ENCODE peak calls at places on chromosomes 7 and 10, in four cellular contexts. X, P, T and H are unnamed samples.

GRCh38 chr10:21849624-21850023 is 153.9 kb downstream of the DNAJC1 start:
- DNase-seq in X (no peak), T (no peak), P (no peak), H (no peak)

GRCh38 chr10:71767420-71768035 is 5.8 kb downstream of the VSIR start:
- DNase-seq in X (no peak), T (peak; percentile 87), P (no peak), H (peak; percentile 66)

GRCh38 chr7:27123477-27124053 is 7.0 kb downstream of the HOXA4 start:
- DNase-seq in P (no peak), T (no peak), X (no peak), H (no peak)

GRCh38 chr7:27154901-27155815 is 1.3 kb downstream of the HOXA7 start:
- DNase-seq in X (no peak), P (no peak), T (no peak), H (peak; percentile 60)

GRCh38 chr7:45713669-45714520 is 139.7 kb downstream of the ADCY1 start:
- DNase-seq in T (peak; percentile 5), X (no peak), P (no peak), H (no peak)

GRCh38 chr7:139603896-139604295 is 80.4 kb downstream of the CLEC2L start:
- DNase-seq in P (no peak), X (no peak), T (peak; percentile 59), H (no peak)

GRCh38 chr10:77111611-77112550 is 525.7 kb downstream of the KCNMA1 start:
- DNase-seq in P (peak; percentile 62), T (no peak), X (no peak), H (peak; percentile 30)

GRCh38 chr10:123838596-123839310 is 52.9 kb downstream of the CPXM2 start:
- DNase-seq in X (no peak), P (no peak), T (no peak), H (no peak)

GRCh38 chr7:106901870-106902441 is 36.9 kb downstream of the PIK3CG start:
- DNase-seq in T (no peak), P (no peak), X (no peak), H (no peak)

GRCh38 chr10:99913831-99914235 is 95.9 kb downstream of the DNMBP start:
- DNase-seq in T (no peak), P (peak; percentile 91), X (no peak), H (no peak)

GRCh38 chr10:126690534-126690933 is 20.0 kb upstream of the C10orf90 start:
- DNase-seq in X (no peak), T (no peak), P (no peak), H (no peak)

GRCh38 chr7:95435422-95435780 is 573 bp upstream of the PON2 start:
- DNase-seq in P (no peak), T (no peak), X (no peak), H (no peak)

GRCh38 chr7:28316489-28316888 is 95.8 kb upstream of the CREB5 start:
- DNase-seq in X (no peak), T (no peak), P (no peak), H (no peak)

GRCh38 chr7:135147341-135147898 is 452 bp upstream of the TMEM140 start:
- DNase-seq in X (no peak), P (no peak), T (no peak), H (peak; percentile 39)

GRCh38 chr10:49369216-49370162 is 26.4 kb downstream of the DRGX start:
- DNase-seq in P (no peak), X (no peak), T (no peak), H (no peak)

GRCh38 chr7:66952343-66953043 is 31.5 kb downstream of the TMEM248 start:
- DNase-seq in P (no peak), T (no peak), X (no peak), H (no peak)

GRCh38 chr10:116730464-116731260 is 11.7 kb downstream of the HSPA12A start:
- DNase-seq in T (no peak), P (no peak), X (no peak), H (no peak)

GRCh38 chr10:127863231-127863825 is 29.4 kb downstream of the CLRN3 start:
- DNase-seq in P (no peak), X (no peak), T (no peak), H (no peak)

GRCh38 chr10:71084061-71084817 is 128.1 kb upstream of the UNC5B start:
- DNase-seq in P (no peak), X (peak; percentile 4), T (peak; percentile 1), H (peak; percentile 41)

GRCh38 chr7:131007439-131008330 is 273.7 kb upstream of the KLF14 start:
- DNase-seq in P (peak; percentile 56), X (peak; percentile 74), T (peak; percentile 57), H (peak; percentile 70)

GRCh38 chr7:34175837-34176236 is 270.5 kb downstream of the BMPER start:
- DNase-seq in P (no peak), T (no peak), X (no peak), H (no peak)

GRCh38 chr10:101162677-101163076 is 31.6 kb downstream of the TLX1 start:
- DNase-seq in X (no peak), T (no peak), P (no peak), H (no peak)

GRCh38 chr7:102146122-102146521 is 140.5 kb upstream of the SH2B2 start:
- DNase-seq in P (no peak), T (peak; percentile 19), X (no peak), H (no peak)

DNA sequence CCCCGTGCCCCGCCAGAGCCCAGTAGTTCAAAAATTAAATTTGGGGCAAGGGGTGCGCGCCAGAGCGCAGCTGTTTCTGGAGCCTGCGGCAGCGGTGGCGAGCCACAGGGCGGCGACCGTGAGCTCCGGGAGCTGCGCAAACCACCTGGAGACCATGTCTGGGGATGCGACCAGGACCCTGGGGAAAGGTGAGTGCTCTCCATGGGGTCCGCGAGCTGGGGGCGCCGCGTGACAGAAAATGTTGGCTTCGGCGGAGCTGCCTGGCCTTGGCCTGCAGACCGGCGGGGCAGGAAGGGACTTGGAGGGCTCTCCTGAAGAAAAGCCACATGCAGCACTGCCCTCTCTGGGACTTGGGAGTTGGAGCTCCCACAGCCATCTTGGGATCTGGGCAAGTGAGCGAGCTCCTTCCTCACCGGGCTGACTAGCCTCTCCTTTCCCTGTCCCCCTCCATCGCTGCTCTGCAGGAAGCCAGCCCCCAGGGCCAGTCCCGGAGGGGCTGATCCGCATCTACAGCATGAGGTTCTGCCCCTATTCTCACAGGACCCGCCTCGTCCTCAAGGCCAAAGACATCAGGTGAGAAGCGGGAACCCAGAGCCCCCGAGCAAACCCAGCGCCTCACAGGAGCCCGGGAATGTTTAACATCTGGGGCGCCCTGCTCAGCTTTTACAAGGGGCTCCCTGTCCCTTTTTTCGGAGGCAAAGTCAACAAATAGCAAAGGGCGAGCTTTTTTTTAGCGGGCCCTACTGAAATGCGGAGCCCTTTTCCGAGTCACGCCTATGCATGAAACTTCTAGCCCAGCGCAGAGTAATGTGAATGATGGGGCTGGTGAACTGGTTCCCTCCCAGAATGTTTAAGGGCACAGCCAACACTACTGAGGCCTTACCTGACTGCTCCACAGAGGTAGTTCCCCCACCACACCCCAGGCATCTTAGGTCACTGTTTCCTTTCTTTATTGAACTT is 6.1 kb downstream of the GSTO2 start:
- DNase-seq in T (no peak), P (peak; percentile 52), X (no peak), H (peak; percentile 39)
- H3K4me3 ChIP-seq in T (no peak overlapping the region), P (no peak overlapping the region), X (no peak overlapping the region), H (no peak overlapping the region)

GRCh38 chr10:122102867-122103525 is 114.0 kb downstream of the TACC2 start:
- DNase-seq in T (no peak), P (no peak), X (no peak), H (no peak)

GRCh38 chr10:122097935-122098334 is 109.0 kb downstream of the TACC2 start:
- DNase-seq in X (no peak), T (no peak), P (no peak), H (no peak)

GRCh38 chr10:122098924-122099323 is 110.0 kb downstream of the TACC2 start:
- DNase-seq in T (no peak), P (no peak), X (no peak), H (no peak)

GRCh38 chr10:122102146-122102866 is 113.3 kb downstream of the TACC2 start:
- DNase-seq in P (no peak), T (no peak), X (no peak), H (no peak)

DNA sequence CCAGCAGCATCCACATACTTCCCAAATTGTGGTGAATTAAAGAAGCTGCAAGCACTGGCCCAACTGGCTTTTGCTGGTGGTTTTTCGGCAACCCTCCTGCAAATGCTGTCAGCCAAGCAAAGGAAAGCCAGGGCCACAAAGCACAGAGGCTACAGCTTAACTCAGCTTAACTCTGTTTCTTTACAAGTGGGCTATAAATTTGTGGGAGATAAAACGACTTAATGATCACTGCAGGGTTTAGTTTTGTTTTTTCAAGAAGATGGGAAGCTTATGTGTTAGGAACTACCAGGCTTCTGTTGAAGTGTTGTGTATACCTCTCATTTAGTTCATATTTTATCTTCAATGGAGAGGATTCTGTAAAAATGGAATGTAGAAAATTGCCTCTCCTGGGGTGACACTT is 110.6 kb downstream of the TACC2 start:
- DNase-seq in T (no peak), P (no peak), X (no peak), H (no peak)
- H3K4me3 ChIP-seq in T (no peak overlapping the region), P (no peak overlapping the region), X (no peak overlapping the region), H (no peak overlapping the region)

GRCh38 chr10:934746-935406 is 3.4 kb upstream of the LARP4B start:
- DNase-seq in X (no peak), P (no peak), T (no peak), H (peak; percentile 22)

GRCh38 chr10:930415-931325 is 835 bp downstream of the LARP4B start:
- DNase-seq in T (peak; percentile 29), P (peak; percentile 78), X (no peak), H (peak; percentile 69)

GRCh38 chr10:931326-932318 is at the start of gene LARP4B:
- DNase-seq in T (peak; percentile 97), P (peak; percentile 98), X (peak; percentile 96), H (peak; percentile 97)

GRCh38 chr10:929965-930364 is 1.5 kb downstream of the LARP4B start:
- DNase-seq in X (no peak), P (no peak), T (no peak), H (no peak)

DNA sequence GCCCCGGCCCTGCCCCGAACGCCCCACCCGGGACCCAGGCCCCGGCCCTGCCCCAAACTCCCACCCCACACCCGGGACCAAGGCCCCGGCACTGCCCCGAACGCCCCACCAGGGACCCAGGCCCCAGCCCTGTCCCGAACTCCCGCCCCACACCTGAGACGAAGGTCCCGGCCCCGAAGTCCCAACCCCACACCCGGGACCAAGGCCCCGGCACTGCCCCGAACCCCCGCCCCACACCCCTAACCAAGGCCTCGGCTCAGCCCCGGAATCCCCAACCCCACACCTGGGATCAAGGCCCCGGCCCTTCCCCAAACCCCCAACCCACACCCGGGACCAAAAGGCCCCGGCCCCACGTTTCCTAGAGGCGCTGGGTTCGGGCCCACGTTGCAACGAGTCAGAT is 1.1 kb upstream of the LARP4B start:
- DNase-seq in X (no peak), T (peak; percentile 16), P (no peak), H (peak; percentile 26)
- H3K4me3 ChIP-seq in X (no peak overlapping the region), T (no peak overlapping the region), P (no peak overlapping the region), H (no peak overlapping the region)

GRCh38 chr7:150738092-150739044 is 1.1 kb downstream of the GIMAP5 start:
- DNase-seq in P (no peak), X (no peak), T (no peak), H (no peak)

GRCh38 chr7:150735596-150736358 is 1.4 kb upstream of the GIMAP5 start:
- DNase-seq in P (no peak), X (no peak), T (no peak), H (no peak)

GRCh38 chr7:150737265-150738055 is at the start of gene GIMAP5:
- DNase-seq in X (no peak), P (no peak), T (peak; percentile 55), H (no peak)

GRCh38 chr7:150739045-150739432 is 1.8 kb downstream of the GIMAP5 start:
- DNase-seq in T (no peak), X (no peak), P (no peak), H (no peak)

DNA sequence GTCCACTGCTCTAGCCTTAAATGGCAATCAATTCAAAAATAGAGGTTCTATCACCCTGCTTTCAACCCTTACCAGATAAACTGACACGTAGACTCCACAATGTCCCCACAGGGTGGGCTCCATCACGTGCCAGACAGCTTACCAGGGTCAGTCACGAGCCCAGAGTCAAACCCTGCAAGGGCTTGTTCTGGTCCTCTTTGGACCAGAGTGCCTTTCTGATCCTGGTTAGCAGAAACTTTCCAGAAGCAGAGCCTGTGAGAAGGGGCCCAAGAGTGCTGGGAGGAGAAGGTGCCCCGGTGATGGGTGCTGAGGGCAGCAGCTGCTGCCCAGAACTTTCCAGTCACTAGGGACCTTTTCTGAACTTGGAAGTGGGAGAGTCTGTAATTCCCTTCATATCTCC is 354 bp upstream of the GIMAP5 start:
- DNase-seq in X (no peak), P (no peak), T (no peak), H (no peak)
- H3K4me3 ChIP-seq in X (no peak overlapping the region), P (no peak overlapping the region), T (peak overlapping the region; percentile 47), H (no peak overlapping the region)